ENCODE peak calls at places on chromosome 11, in four cellular contexts. One of them, this sample, is unnamed.

GRCh38 chr11:77436501-77436900 is 37.4 kb downstream of the PAK1 start:
- DNase-seq in GM23338: no peak
- DNase-seq in T47D: no peak
- DNase-seq in activated effector memory CD4-positive, alpha-beta T cell treated with anti-CD3 and anti-CD28 coated beads, Interleukin-2, amount 50 U/mL, for 16 hours: no peak
- DNase-seq in this sample: no peak

GRCh38 chr11:81869337-81870065 is 864.2 kb downstream of the FAM181B start:
- DNase-seq in GM23338: no peak
- DNase-seq in T47D: no peak
- DNase-seq in activated effector memory CD4-positive, alpha-beta T cell treated with anti-CD3 and anti-CD28 coated beads, Interleukin-2, amount 50 U/mL, for 16 hours: peak
- DNase-seq in this sample: no peak

GRCh38 chr11:126072141-126072741 is 9.6 kb upstream of the CDON start:
- DNase-seq in GM23338: peak
- DNase-seq in T47D: no peak
- DNase-seq in activated effector memory CD4-positive, alpha-beta T cell treated with anti-CD3 and anti-CD28 coated beads, Interleukin-2, amount 50 U/mL, for 16 hours: no peak
- DNase-seq in this sample: peak

GRCh38 chr11:9315078-9315688 is 790 bp upstream of the TMEM41B start:
- DNase-seq in GM23338: no peak
- DNase-seq in T47D: no peak
- DNase-seq in activated effector memory CD4-positive, alpha-beta T cell treated with anti-CD3 and anti-CD28 coated beads, Interleukin-2, amount 50 U/mL, for 16 hours: no peak
- DNase-seq in this sample: no peak

GRCh38 chr11:22730319-22730718 is 63.9 kb downstream of the GAS2 start:
- DNase-seq in GM23338: no peak
- DNase-seq in T47D: no peak
- DNase-seq in activated effector memory CD4-positive, alpha-beta T cell treated with anti-CD3 and anti-CD28 coated beads, Interleukin-2, amount 50 U/mL, for 16 hours: no peak
- DNase-seq in this sample: no peak

GRCh38 chr11:20353829-20354434 is 9.6 kb upstream of the HTATIP2 start:
- DNase-seq in GM23338: peak
- DNase-seq in T47D: peak
- DNase-seq in activated effector memory CD4-positive, alpha-beta T cell treated with anti-CD3 and anti-CD28 coated beads, Interleukin-2, amount 50 U/mL, for 16 hours: peak
- DNase-seq in this sample: no peak

GRCh38 chr11:69320326-69320725 is 26.4 kb downstream of the MYEOV start:
- DNase-seq in GM23338: no peak
- DNase-seq in T47D: no peak
- DNase-seq in activated effector memory CD4-positive, alpha-beta T cell treated with anti-CD3 and anti-CD28 coated beads, Interleukin-2, amount 50 U/mL, for 16 hours: peak
- DNase-seq in this sample: no peak

GRCh38 chr11:83330303-83330702 is 44.1 kb upstream of the CCDC90B start:
- DNase-seq in GM23338: no peak
- DNase-seq in T47D: no peak
- DNase-seq in activated effector memory CD4-positive, alpha-beta T cell treated with anti-CD3 and anti-CD28 coated beads, Interleukin-2, amount 50 U/mL, for 16 hours: no peak
- DNase-seq in this sample: no peak

GRCh38 chr11:106160494-106160893 is 83.0 kb downstream of the AASDHPPT start:
- DNase-seq in GM23338: no peak
- DNase-seq in T47D: no peak
- DNase-seq in activated effector memory CD4-positive, alpha-beta T cell treated with anti-CD3 and anti-CD28 coated beads, Interleukin-2, amount 50 U/mL, for 16 hours: no peak
- DNase-seq in this sample: no peak

GRCh38 chr11:124297921-124298320 is 15.8 kb downstream of the OR8D1 start:
- DNase-seq in GM23338: no peak
- DNase-seq in T47D: no peak
- DNase-seq in activated effector memory CD4-positive, alpha-beta T cell treated with anti-CD3 and anti-CD28 coated beads, Interleukin-2, amount 50 U/mL, for 16 hours: no peak
- DNase-seq in this sample: no peak

GRCh38 chr11:85805387-85805786 is 5.6 kb downstream of the SYTL2 start:
- DNase-seq in GM23338: no peak
- DNase-seq in T47D: no peak
- DNase-seq in activated effector memory CD4-positive, alpha-beta T cell treated with anti-CD3 and anti-CD28 coated beads, Interleukin-2, amount 50 U/mL, for 16 hours: no peak
- DNase-seq in this sample: no peak

This sample was measured in prostate gland.